ENCODE peak calls at places on chromosome 16, in five cellular contexts. X is uterus, Q is mammary epithelial cell, S is tibial nerve, O is thoracic aorta. I is an unnamed sample.

GRCh38 chr16:11687606-11688519 is 19.6 kb downstream of the SNN start:
- DNase-seq in O (no peak), X (no peak), S (no peak), Q (no peak), I (no peak)

GRCh38 chr16:1245452-1246005 is 5.0 kb downstream of the TPSAB1 start:
- DNase-seq in S (no peak), Q (no peak), O (no peak), X (no peak), I (no peak)

GRCh38 chr16:10866196-10866976 is 10.6 kb upstream of the CIITA start:
- DNase-seq in X (no peak), O (no peak), S (no peak), Q (no peak), I (peak; percentile 48)

GRCh38 chr16:47493358-47494337 is 32.5 kb downstream of the PHKB start:
- DNase-seq in O (no peak), Q (no peak), S (no peak), X (no peak), I (no peak)

GRCh38 chr16:48277158-48277557 is 29.8 kb upstream of the ABCC11 start:
- DNase-seq in O (no peak), X (no peak), Q (peak; percentile 31), S (no peak), I (no peak)

GRCh38 chr16:88736496-88736895 is 30.2 kb downstream of the CTU2 start:
- DNase-seq in Q (no peak), O (no peak), X (no peak), S (no peak), I (no peak)

GRCh38 chr16:58127033-58127556 is 2.1 kb downstream of the CFAP20 start:
- DNase-seq in O (no peak), Q (peak; percentile 23), S (no peak), X (no peak), I (no peak)

GRCh38 chr16:55661842-55662479 is 6.2 kb downstream of the SLC6A2 start:
- DNase-seq in S (no peak), X (no peak), O (no peak), Q (peak; percentile 59), I (peak; percentile 38)

GRCh38 chr16:5033256-5034166 is at the start of gene NAGPA:
- DNase-seq in Q (peak; percentile 74), X (peak; percentile 87), S (peak; percentile 87), O (peak; percentile 60), I (peak; percentile 90)

GRCh38 chr16:89138843-89139520 is 32.6 kb upstream of the CDH15 start:
- DNase-seq in X (no peak), O (no peak), Q (no peak), S (no peak), I (no peak)

GRCh38 chr16:57132470-57132869 is 40.1 kb downstream of the CPNE2 start:
- DNase-seq in O (no peak), S (no peak), Q (no peak), X (no peak), I (no peak)

GRCh38 chr16:20242568-20243240 is 84.6 kb downstream of the GP2 start:
- DNase-seq in S (no peak), O (no peak), X (no peak), Q (no peak), I (no peak)

GRCh38 chr16:86531193-86531550 is 20.8 kb downstream of the FOXF1 start:
- DNase-seq in S (peak; percentile 54), O (no peak), X (peak; percentile 62), Q (no peak), I (no peak)

GRCh38 chr16:83577201-83577600 is 230.6 kb upstream of the HSBP1 start:
- DNase-seq in S (no peak), Q (no peak), X (no peak), O (no peak), I (no peak)

GRCh38 chr16:17647879-17648649 is 177.3 kb upstream of the XYLT1 start:
- DNase-seq in S (no peak), Q (no peak), O (no peak), X (no peak), I (no peak)

GRCh38 chr16:67526149-67526732 is 2.4 kb upstream of the RIPOR1 start:
- DNase-seq in S (no peak), Q (peak; percentile 85), X (no peak), O (no peak), I (no peak)

GRCh38 chr16:88298166-88298881 is 84.4 kb upstream of the ZNF469 start:
- DNase-seq in S (no peak), O (peak; percentile 25), X (no peak), Q (peak; percentile 86), I (peak; percentile 65)

GRCh38 chr16:14378684-14379467 is 251.2 kb downstream of the PARN start:
- DNase-seq in X (no peak), Q (peak; percentile 91), S (no peak), O (no peak), I (no peak)

GRCh38 chr16:87945351-87946042 is 5.7 kb upstream of the BANP start:
- DNase-seq in O (no peak), X (peak; percentile 60), Q (peak; percentile 80), S (peak; percentile 51), I (peak; percentile 91)

GRCh38 chr16:83164816-83165215 is 538.0 kb downstream of the CDH13 start:
- DNase-seq in Q (no peak), X (no peak), S (no peak), O (no peak), I (no peak)

GRCh38 chr16:30641378-30641982 is 9.3 kb upstream of the PRR14 start:
- DNase-seq in S (no peak), Q (no peak), X (no peak), O (no peak), I (no peak)

GRCh38 chr16:83903739-83904138 is 4.8 kb downstream of the MLYCD start:
- DNase-seq in X (no peak), S (no peak), O (no peak), Q (no peak), I (no peak)

GRCh38 chr16:6081320-6081976 is 983.9 kb upstream of the EEF2KMT start:
- DNase-seq in S (no peak), O (no peak), Q (peak; percentile 9), X (no peak), I (no peak)

GRCh38 chr16:16025214-16025968 is 76.0 kb downstream of the ABCC1 start:
- DNase-seq in X (no peak), S (no peak), Q (peak; percentile 85), O (no peak), I (peak; percentile 84)

GRCh38 chr16:77807-78443 is at the start of gene MPG:
- DNase-seq in O (no peak), S (peak; percentile 80), X (peak; percentile 92), Q (peak; percentile 51), I (peak; percentile 84)

GRCh38 chr16:89338863-89339262 is 121.4 kb downstream of the ZNF778 start:
- DNase-seq in S (no peak), O (no peak), X (no peak), Q (no peak), I (peak; percentile 11)

GRCh38 chr16:57986196-57986595 is 14.3 kb downstream of the ZNF319 start:
- DNase-seq in Q (no peak), O (no peak), S (no peak), X (no peak), I (no peak)

GRCh38 chr16:31876955-31877828 is 3.6 kb downstream of the ZNF267 start:
- DNase-seq in Q (peak; percentile 98), O (no peak), X (no peak), S (no peak), I (no peak)

GRCh38 chr16:68417711-68418301 is 30.5 kb downstream of the SMPD3 start:
- DNase-seq in O (no peak), Q (peak; percentile 66), X (no peak), S (no peak), I (no peak)

GRCh38 chr16:57824880-57825279 is 22.6 kb upstream of the KIFC3 start:
- DNase-seq in X (no peak), S (no peak), Q (peak; percentile 41), O (no peak), I (no peak)

DNA sequence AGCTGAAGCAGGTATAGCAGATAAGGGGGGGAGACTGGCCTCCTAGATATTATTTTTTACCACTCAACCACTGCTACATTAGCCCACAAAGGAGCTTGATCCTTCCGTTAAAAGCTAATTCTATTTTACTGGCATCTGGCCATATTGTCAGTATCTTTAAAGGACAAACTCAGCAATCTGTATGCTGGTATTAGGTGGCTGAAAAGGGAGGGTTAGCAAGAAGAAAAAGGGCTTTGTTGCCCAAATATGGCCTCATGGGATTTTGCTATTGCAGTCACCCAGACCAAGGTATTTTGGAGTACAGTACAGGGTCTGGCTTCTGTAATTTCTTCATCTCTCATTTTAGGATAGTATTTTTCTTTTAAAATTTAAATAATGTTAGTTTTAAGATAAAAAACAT is 14.4 kb downstream of the RFWD3 start:
- DNase-seq in Q (no peak), S (no peak), O (no peak), X (no peak), I (no peak)
- H3K36me3 ChIP-seq in Q (peaks cover 39% of the 10 kb centered on the region), S (no peaks in the 10 kb centered on the region), O (peaks cover 11% of the 10 kb centered on the region), X (no peaks in the 10 kb centered on the region), I (peaks cover 29% of the 10 kb centered on the region)

GRCh38 chr16:84999857-85000480 is 11.4 kb downstream of the ZDHHC7 start:
- DNase-seq in S (no peak), O (no peak), Q (peak; percentile 52), X (no peak), I (no peak)
- H3K4me1 ChIP-seq in S (peaks cover 75% of the 10 kb centered on the region), O (peaks cover 82% of the 10 kb centered on the region), Q (peaks cover 59% of the 10 kb centered on the region), X (no peaks in the 10 kb centered on the region), I (no peaks in the 10 kb centered on the region)

DNA sequence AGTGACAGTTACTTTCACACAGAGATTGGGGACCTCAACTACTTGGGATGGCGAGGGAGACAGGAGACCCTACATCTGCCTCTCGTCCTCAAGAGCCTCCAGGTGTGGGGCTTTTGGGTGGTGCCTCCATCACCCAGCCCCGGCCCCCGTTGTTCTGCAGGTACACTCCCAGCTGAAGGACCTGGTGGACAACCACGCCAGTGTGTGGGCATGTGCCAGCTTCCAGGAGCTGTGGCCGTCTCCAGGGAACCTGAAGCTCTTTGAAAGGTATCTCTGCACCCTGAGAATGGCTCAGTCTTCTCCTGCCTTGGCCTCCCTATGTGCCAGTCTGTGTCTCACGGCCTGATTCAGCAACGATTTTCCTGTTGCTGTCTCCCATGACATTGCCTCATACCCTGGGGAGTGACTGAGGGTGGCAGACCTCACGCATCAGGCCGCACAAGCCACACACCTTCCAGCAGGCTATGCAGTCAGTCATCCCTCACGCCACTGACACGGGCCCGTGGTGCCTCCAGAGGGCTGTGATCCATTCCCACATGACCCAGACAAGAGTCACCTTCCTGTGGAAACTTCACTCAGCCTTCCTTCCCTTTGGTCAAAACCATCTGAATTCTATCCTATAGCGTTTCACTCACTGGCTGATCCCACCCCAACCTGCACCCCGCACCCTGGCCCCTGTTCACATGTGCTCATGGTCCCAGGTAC is 3.7 kb downstream of the CCNF start:
- DNase-seq in S (no peak), Q (no peak), X (no peak), O (no peak), I (no peak)
- H3K36me3 ChIP-seq in S (no peaks in the 10 kb centered on the region), Q (peaks cover 22% of the 10 kb centered on the region), X (no peaks in the 10 kb centered on the region), O (no peaks in the 10 kb centered on the region), I (no peaks in the 10 kb centered on the region)

GRCh38 chr16:3121843-3122467 is 9.6 kb downstream of the ZNF205 start:
- DNase-seq in X (no peak), Q (no peak), O (no peak), S (no peak), I (no peak)
- H3K4me1 ChIP-seq in X (no peaks in the 10 kb centered on the region), Q (peaks cover 14% of the 10 kb centered on the region), O (peaks cover 13% of the 10 kb centered on the region), S (peaks cover 18% of the 10 kb centered on the region), I (peaks cover 16% of the 10 kb centered on the region)

I was measured in tibial artery.